ENCODE peak calls at places on chromosomes 6 and 20, in five cellular contexts. One of them, this sample, is unnamed. For H3K9me3, the result is how much of the 10 kb centered on the place peaks cover.

GRCh38 chr6:73870907-73871306 is 174.9 kb downstream of the CD109 start:
- DNase-seq in IMR-90: no peak
- DNase-seq in neuronal stem cell: no peak
- DNase-seq in mesenchymal stem cell: no peak
- DNase-seq in H1: no peak
- DNase-seq in this sample: peak

GRCh38 chr6:156989159-156989806 is 212.1 kb downstream of the ARID1B start:
- DNase-seq in mesenchymal stem cell: no peak
- DNase-seq in H1: no peak
- DNase-seq in neuronal stem cell: no peak
- DNase-seq in IMR-90: no peak
- DNase-seq in this sample: no peak

GRCh38 chr20:25310921-25311728 is 63.2 kb downstream of the PYGB start:
- DNase-seq in neuronal stem cell: no peak
- DNase-seq in mesenchymal stem cell: peak
- DNase-seq in H1: no peak
- DNase-seq in IMR-90: peak
- DNase-seq in this sample: no peak

GRCh38 chr6:96743496-96743895 is 93.8 kb downstream of the GPR63 start:
- DNase-seq in mesenchymal stem cell: no peak
- DNase-seq in neuronal stem cell: no peak
- DNase-seq in H1: no peak
- DNase-seq in IMR-90: no peak
- DNase-seq in this sample: peak

GRCh38 chr6:107757910-107758309 is 66.2 kb downstream of the SCML4 start:
- DNase-seq in neuronal stem cell: no peak
- DNase-seq in mesenchymal stem cell: no peak
- DNase-seq in H1: no peak
- DNase-seq in IMR-90: no peak
- DNase-seq in this sample: no peak

GRCh38 chr6:1024587-1024986 is 287.3 kb upstream of the FOXQ1 start:
- DNase-seq in neuronal stem cell: no peak
- DNase-seq in mesenchymal stem cell: peak
- DNase-seq in H1: no peak
- DNase-seq in IMR-90: peak
- DNase-seq in this sample: no peak

GRCh38 chr20:25540273-25540672 is 45.1 kb downstream of the NINL start:
- DNase-seq in IMR-90: no peak
- DNase-seq in mesenchymal stem cell: no peak
- DNase-seq in neuronal stem cell: peak
- DNase-seq in H1: no peak
- DNase-seq in this sample: no peak

GRCh38 chr6:40139447-40139846 is 205.2 kb upstream of the MOCS1 start:
- DNase-seq in neuronal stem cell: no peak
- DNase-seq in mesenchymal stem cell: no peak
- DNase-seq in IMR-90: no peak
- DNase-seq in H1: no peak
- DNase-seq in this sample: no peak

GRCh38 chr20:44736170-44737021 is 9.3 kb upstream of the KCNK15 start:
- DNase-seq in IMR-90: peak
- DNase-seq in mesenchymal stem cell: peak
- DNase-seq in H1: peak
- DNase-seq in neuronal stem cell: peak
- DNase-seq in this sample: peak

DNA sequence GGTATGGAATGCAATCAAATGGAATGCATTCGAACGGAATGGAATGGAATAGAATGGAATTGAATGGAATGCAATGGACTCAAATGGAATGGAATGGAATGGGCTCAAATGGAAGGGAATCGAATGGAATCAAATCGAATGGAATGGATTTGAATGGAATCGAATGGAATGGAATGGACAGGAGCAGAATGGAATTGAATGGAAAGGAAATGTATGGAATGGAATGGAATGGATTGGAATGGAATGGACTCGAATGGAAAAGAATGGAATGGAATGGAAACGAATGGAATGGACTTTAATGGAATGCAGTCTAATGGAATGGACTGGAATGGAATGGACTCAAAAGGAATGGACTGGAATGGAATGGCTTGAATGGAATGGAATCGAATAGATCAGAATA is 18.3 kb upstream of the DEFB115 start:
- DNase-seq in H1: no peak
- DNase-seq in mesenchymal stem cell: no peak
- DNase-seq in neuronal stem cell: no peak
- DNase-seq in IMR-90: no peak
- DNase-seq in this sample: no peak
- H3K9me3 ChIP-seq in H1: half or more
- H3K9me3 ChIP-seq in mesenchymal stem cell: half or more
- H3K9me3 ChIP-seq in neuronal stem cell: under half
- H3K9me3 ChIP-seq in IMR-90: under half
- H3K9me3 ChIP-seq in this sample: under half

GRCh38 chr6:95519228-95520037 is 57.9 kb upstream of the MANEA start:
- DNase-seq in mesenchymal stem cell: no peak
- DNase-seq in neuronal stem cell: no peak
- DNase-seq in H1: no peak
- DNase-seq in IMR-90: no peak
- DNase-seq in this sample: peak
- H2BK5ac ChIP-seq in mesenchymal stem cell: no peak
- H2BK5ac ChIP-seq in neuronal stem cell: no peak
- H2BK5ac ChIP-seq in H1: no peak
- H2BK5ac ChIP-seq in IMR-90: no peak
- H2BK5ac ChIP-seq in this sample: no peak

GRCh38 chr6:134372603-134373281 is 54.8 kb upstream of the SGK1 start:
- DNase-seq in neuronal stem cell: no peak
- DNase-seq in mesenchymal stem cell: peak
- DNase-seq in IMR-90: peak
- DNase-seq in H1: no peak
- DNase-seq in this sample: no peak
- H3K4me3 ChIP-seq in neuronal stem cell: no peak
- H3K4me3 ChIP-seq in mesenchymal stem cell: no peak
- H3K4me3 ChIP-seq in IMR-90: no peak
- H3K4me3 ChIP-seq in H1: no peak
- H3K4me3 ChIP-seq in this sample: no peak

DNA sequence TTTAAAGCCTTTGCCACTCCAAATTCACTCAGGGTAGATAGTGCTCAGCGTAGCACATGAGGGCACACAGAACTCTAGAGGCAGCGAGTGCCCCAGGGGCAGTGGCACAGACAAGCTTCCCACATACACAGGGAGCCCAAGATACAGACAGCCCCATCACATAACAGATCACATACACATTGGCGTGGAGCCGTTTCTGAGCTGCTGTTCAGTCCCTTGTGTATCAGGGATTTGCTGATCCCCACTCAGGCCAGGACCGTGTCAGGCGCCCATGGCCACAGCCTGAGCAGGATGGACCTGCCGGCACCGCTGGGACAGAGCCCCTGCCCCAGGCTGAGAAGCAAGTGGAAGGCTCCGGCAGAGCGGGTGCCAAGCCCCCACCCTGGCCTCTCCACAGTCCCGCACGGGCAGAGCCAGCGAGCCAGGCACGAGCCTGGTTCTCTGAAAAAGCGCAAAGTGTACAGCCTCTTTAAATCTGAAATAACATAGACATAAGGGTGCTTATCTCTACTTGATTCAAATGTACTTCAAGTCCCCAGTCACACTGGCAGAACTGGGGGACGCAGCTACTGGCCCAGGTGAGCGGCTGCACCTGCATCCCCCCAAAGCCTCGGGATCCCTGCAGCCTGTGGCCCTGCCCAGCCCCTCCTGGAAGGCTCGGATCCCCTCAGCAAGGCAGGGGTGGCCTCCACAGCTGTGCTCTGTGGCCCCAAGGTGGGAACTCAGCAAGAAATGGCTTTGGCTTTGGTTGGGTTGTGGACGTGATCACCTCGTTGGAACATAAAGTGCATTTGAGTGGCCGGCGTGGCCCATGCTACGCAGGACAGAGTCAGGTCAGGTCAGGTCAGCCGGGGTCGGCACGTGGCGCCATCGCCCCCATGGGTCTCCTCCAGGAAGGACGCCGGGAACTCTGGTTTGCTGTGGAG is 231.3 kb downstream of the ERMARD start:
- DNase-seq in H1: no peak
- DNase-seq in mesenchymal stem cell: no peak
- DNase-seq in IMR-90: no peak
- DNase-seq in neuronal stem cell: no peak
- DNase-seq in this sample: no peak
- H3K9me3 ChIP-seq in H1: under half
- H3K9me3 ChIP-seq in mesenchymal stem cell: under half
- H3K9me3 ChIP-seq in IMR-90: half or more
- H3K9me3 ChIP-seq in neuronal stem cell: under half
- H3K9me3 ChIP-seq in this sample: under half

GRCh38 chr6:42452171-42453026 is 673 bp upstream of the TRERF1 start:
- DNase-seq in mesenchymal stem cell: peak
- DNase-seq in H1: peak
- DNase-seq in neuronal stem cell: peak
- DNase-seq in IMR-90: peak
- DNase-seq in this sample: peak
- H2BK5ac ChIP-seq in mesenchymal stem cell: peak
- H2BK5ac ChIP-seq in H1: peak
- H2BK5ac ChIP-seq in neuronal stem cell: peak
- H2BK5ac ChIP-seq in IMR-90: peak
- H2BK5ac ChIP-seq in this sample: peak